ENCODE peak calls at places on chromosome 1, in six cellular contexts. Q is iPS-NIHi11; G is right atrium auricular region; A is GM23338; D is activated CD4-positive, alpha-beta T cell treated with anti-CD3 and anti-CD28 coated beads for 24 hours; N is midbrain. K is an unnamed sample.

GRCh38 chr1:42852608-42852980 is 6.2 kb downstream of the ZNF691 start:
- DNase-seq in D (no peak), A (no peak), G (no peak), Q (no peak), N (no peak), K (peak)

GRCh38 chr1:12434174-12434573 is 183.8 kb downstream of the DHRS3 start:
- DNase-seq in G (no peak), D (peak), N (no peak), Q (no peak), A (no peak), K (peak)

GRCh38 chr1:239816090-239816812 is 275.4 kb upstream of the FMN2 start:
- DNase-seq in N (no peak), G (no peak), A (peak), D (no peak), Q (peak), K (peak)

GRCh38 chr1:52323731-52324130 is 42.3 kb downstream of the CC2D1B start:
- DNase-seq in D (no peak), Q (no peak), N (no peak), G (no peak), A (no peak), K (no peak)

GRCh38 chr1:113669988-113670387 is 89.3 kb downstream of the PHTF1 start:
- DNase-seq in D (no peak), A (no peak), N (no peak), Q (peak), G (no peak), K (no peak)

GRCh38 chr1:57761628-57762027 is 337.8 kb upstream of the DAB1 start:
- DNase-seq in G (no peak), N (no peak), D (no peak), Q (no peak), A (no peak), K (no peak)

GRCh38 chr1:54724771-54725170 is 9.1 kb downstream of the TTC4 start:
- DNase-seq in D (no peak), Q (no peak), N (no peak), G (no peak), A (no peak), K (no peak)

GRCh38 chr1:53198241-53198651 is 1.6 kb downstream of the CPT2 start:
- DNase-seq in N (no peak), A (no peak), G (no peak), Q (no peak), D (no peak), K (no peak)

GRCh38 chr1:87983841-87984240 is 655.2 kb downstream of the LMO4 start:
- DNase-seq in A (no peak), Q (no peak), D (no peak), G (no peak), N (no peak), K (no peak)